ENCODE peak calls at places on chromosomes 16 and 17, in four cellular contexts. H, S, I and B are unnamed samples.

GRCh38 chr16:67150833-67151396 is at the start of gene B3GNT9:
- DNase-seq in S (no peak), I (peak; percentile 86), H (peak; percentile 76), B (no peak)

GRCh38 chr16:27366687-27367462 is 35.1 kb upstream of the IL21R start:
- DNase-seq in S (no peak), I (peak; percentile 88), H (no peak), B (no peak)

GRCh38 chr17:42485680-42486079 is 27.0 kb downstream of the ATP6V0A1 start:
- DNase-seq in S (no peak), H (no peak), I (no peak), B (no peak)

GRCh38 chr16:15464401-15465186 is 30.2 kb downstream of the BMERB1 start:
- DNase-seq in H (no peak), I (no peak), S (no peak), B (no peak)

GRCh38 chr16:29816694-29817441 is 916 bp downstream of the PAGR1 start:
- DNase-seq in S (no peak), H (peak; percentile 77), I (peak; percentile 93), B (no peak)

GRCh38 chr17:1498869-1499268 is 6.4 kb upstream of the MYO1C start:
- DNase-seq in S (no peak), I (no peak), H (no peak), B (no peak)

GRCh38 chr17:48374650-48375230 is 55.3 kb downstream of the SKAP1 start:
- DNase-seq in I (no peak), S (peak; percentile 63), H (peak; percentile 25), B (no peak)

GRCh38 chr16:23317266-23317661 is 15.2 kb downstream of the SCNN1B start:
- DNase-seq in S (no peak), H (peak; percentile 88), I (no peak), B (no peak)

GRCh38 chr17:22286337-22287041 is 594.2 kb downstream of the KCNJ18 start:
- DNase-seq in H (no peak), S (no peak), I (peak; percentile 59), B (no peak)

GRCh38 chr17:78132086-78132676 is 1.6 kb downstream of the TMC8 start:
- DNase-seq in I (peak; percentile 97), H (peak; percentile 88), S (no peak), B (no peak)

GRCh38 chr17:19347323-19348080 is 15.0 kb downstream of the B9D1 start:
- DNase-seq in S (no peak), I (peak; percentile 46), H (no peak), B (peak; percentile 28)

GRCh38 chr17:11330871-11331270 is 89.9 kb downstream of the SHISA6 start:
- DNase-seq in S (no peak), I (no peak), H (no peak), B (no peak)

GRCh38 chr16:29898786-29899515 is 399 bp downstream of the SEZ6L2 start:
- DNase-seq in I (no peak), S (no peak), H (peak; percentile 37), B (no peak)

GRCh38 chr17:871731-872517 is 89.8 kb downstream of the MRM3 start:
- DNase-seq in H (no peak), I (no peak), S (no peak), B (no peak)

GRCh38 chr17:45190503-45191282 is 29.0 kb downstream of the HEXIM2 start:
- DNase-seq in I (no peak), H (no peak), S (no peak), B (no peak)

GRCh38 chr16:10964039-10964890 is 19.9 kb downstream of the CLEC16A start:
- DNase-seq in S (peak; percentile 32), H (peak; percentile 89), I (peak; percentile 94), B (peak; percentile 75)

GRCh38 chr16:81625544-81626152 is 153.4 kb upstream of the PLCG2 start:
- DNase-seq in H (peak; percentile 75), I (no peak), S (no peak), B (peak; percentile 69)

GRCh38 chr17:82639628-82640027 is 8.6 kb downstream of the WDR45B start:
- DNase-seq in S (no peak), I (peak; percentile 53), H (no peak), B (no peak)

GRCh38 chr17:82565551-82565950 is 46.0 kb downstream of the FOXK2 start:
- DNase-seq in H (no peak), S (no peak), I (no peak), B (no peak)

GRCh38 chr16:75230471-75231110 is 11.8 kb downstream of the CTRB1 start:
- DNase-seq in I (no peak), S (no peak), H (no peak), B (no peak)

GRCh38 chr17:74212262-74212912 is 984 bp upstream of the TTYH2 start:
- DNase-seq in H (no peak), S (no peak), I (peak; percentile 82), B (no peak)

GRCh38 chr17:39631403-39631802 is 4.7 kb downstream of the PPP1R1B start:
- DNase-seq in I (no peak), H (peak; percentile 81), S (no peak), B (peak; percentile 53)
- H3K27ac ChIP-seq in I (no peak overlapping the region), H (peak overlapping the region; percentile 77), S (peak overlapping the region; percentile 76), B (peak overlapping the region; percentile 93)

DNA sequence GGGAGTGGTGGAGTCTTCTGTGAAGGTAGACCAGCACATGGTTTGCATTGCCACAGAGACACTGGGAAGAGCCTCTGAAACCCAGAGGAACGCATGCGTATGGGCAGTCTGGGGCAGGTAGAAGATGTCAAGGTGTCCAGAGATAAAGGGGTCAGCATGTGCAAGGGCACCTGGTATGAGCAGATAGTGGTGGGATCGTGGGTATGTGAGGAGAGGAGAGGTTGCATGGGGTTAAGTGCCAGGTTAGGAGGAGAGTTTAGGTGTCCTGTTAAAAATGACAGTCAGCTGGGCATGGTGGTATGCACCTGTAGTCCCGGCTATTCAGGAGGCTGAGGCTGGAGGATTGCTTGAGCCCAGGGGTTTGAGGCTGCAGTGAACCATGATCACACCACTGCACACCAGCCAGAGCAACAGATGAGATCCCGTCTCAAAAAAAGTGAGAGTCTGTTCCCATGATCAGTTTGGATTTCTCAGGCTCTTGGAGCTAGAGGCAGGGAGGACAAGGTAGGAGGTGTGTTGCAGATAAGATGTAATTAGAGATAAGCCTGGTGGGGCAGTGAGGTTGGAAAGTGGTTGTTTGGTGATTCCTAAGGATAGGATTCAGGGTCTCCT is 3.0 kb downstream of the PYCARD start:
- DNase-seq in S (no peak), H (no peak), I (peak; percentile 38), B (no peak)
- TF ChIP-seq POLR2AphosphoS5 in S (no peak), H (no peak), I (no peak), B (no peak)

GRCh38 chr16:25256821-25257503 is 683 bp downstream of the ZKSCAN2 start:
- DNase-seq in S (no peak), I (peak; percentile 83), H (no peak), B (no peak)

GRCh38 chr16:25257956-25258855 is 561 bp upstream of the ZKSCAN2 start:
- DNase-seq in S (peak; percentile 92), I (peak; percentile 94), H (peak; percentile 85), B (peak; percentile 59)

GRCh38 chr16:25260416-25260815 is 2.8 kb upstream of the ZKSCAN2 start:
- DNase-seq in I (no peak), S (no peak), H (no peak), B (no peak)

GRCh38 chr16:25258856-25259179 is 1.2 kb upstream of the ZKSCAN2 start:
- DNase-seq in I (no peak), H (no peak), S (no peak), B (no peak)

GRCh38 chr16:25257504-25257955 is at the start of gene ZKSCAN2:
- DNase-seq in S (peak; percentile 77), H (peak; percentile 94), I (peak; percentile 97), B (peak; percentile 86)
- TF ChIP-seq POLR2A in S (no peak), H (peak; percentile 67), I (peak; percentile 85), B (peak; percentile 71)

GRCh38 chr17:13977837-13978236 is 91.5 kb upstream of the COX10 start:
- DNase-seq in I (no peak), H (no peak), S (no peak), B (no peak)

GRCh38 chr17:13981881-13982280 is 87.4 kb upstream of the COX10 start:
- DNase-seq in I (no peak), S (no peak), H (no peak), B (no peak)

GRCh38 chr17:13978478-13978877 is 90.8 kb upstream of the COX10 start:
- DNase-seq in I (no peak), H (no peak), S (no peak), B (no peak)
- H3K27ac ChIP-seq in I (no peak overlapping the region), H (no peak overlapping the region), S (no peak overlapping the region), B (no peak overlapping the region)

DNA sequence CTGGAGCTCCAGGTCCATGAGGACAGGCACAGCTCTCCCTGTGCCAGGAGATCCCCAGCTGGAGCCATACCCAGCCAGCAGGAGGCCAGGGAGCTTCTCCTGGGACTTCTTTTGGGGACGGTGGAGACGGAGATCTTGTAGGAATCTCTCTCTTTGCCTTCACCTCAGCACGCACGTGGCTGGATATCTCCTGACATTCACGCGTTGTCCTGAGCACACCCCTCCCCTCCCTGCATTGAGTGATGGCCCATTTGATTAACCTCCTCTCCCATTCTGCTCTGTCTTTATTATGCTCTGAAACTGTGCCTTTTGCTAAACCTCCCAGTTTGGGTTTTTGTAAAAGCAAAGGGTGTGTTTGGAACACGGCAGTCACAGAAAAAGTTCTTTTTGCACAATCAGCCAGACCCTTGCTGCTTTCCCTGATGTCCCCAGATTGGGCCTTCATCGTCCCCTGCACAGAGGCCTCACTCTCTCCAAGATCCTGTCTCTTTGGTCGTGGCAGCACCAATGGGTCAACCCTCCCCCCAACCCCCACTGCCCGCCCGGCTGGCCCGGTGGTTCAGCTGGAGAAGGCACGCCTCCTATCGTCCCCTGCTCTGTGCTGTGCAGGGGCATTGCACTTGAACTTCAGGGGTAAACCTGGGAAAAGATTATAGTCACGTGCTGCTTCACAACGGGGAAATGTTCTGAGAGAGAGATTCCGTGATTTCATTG is 32.5 kb upstream of the LGALS9 start:
- DNase-seq in I (peak; percentile 67), S (no peak), H (no peak), B (no peak)
- TF ChIP-seq POLR2AphosphoS5 in I (no peak), S (no peak), H (no peak), B (no peak)

DNA sequence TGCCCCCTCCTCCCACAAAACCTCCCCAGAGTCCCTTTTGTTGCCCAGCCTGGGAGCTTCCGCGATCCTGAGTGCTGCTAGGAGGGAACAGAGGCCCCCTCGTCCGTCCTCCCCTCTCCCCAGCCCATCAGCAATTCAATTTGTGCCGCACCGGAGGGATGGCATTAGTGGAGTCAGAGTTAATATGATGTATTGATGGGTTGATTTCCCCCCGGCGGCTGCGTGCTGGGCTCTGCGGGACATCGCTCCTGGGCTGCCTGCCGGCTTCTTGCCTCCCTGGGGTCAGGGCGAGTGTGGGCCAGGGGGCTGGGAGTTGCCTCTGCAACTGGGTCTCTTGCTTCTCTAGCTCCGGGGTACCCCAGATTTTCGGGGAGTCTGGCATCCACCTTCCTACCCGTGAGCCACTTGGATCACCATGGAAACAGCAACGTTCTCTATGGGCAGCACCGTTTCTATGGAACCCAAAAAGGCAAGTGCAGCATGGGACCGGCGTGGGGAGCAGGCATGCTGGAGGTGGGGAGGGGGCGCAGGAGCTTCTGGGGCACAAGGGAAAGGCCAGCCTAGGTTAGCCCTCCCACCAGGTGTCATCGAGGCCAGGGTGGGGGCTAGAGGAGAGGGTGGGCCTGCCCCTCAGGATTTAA is 42.9 kb downstream of the BAHCC1 start:
- DNase-seq in I (no peak), S (no peak), H (no peak), B (no peak)
- TF ChIP-seq POLR2A in I (no peak), S (no peak), H (no peak), B (no peak)

GRCh38 chr17:64706224-64707076 is 44.3 kb upstream of the SMURF2 start:
- DNase-seq in H (no peak), S (peak; percentile 66), I (no peak), B (no peak)
- H3K27ac ChIP-seq in H (peak overlapping the region; percentile 74), S (peak overlapping the region; percentile 93), I (peak overlapping the region; percentile 54), B (peak overlapping the region; percentile 45)